ENCODE peak calls at places on chromosomes 2 and 18, in seven cellular contexts. P, N, R, U, M, T and C are unnamed samples.

GRCh38 chr2:218002792-218003191 is at the start of gene TNS1:
- DNase-seq in P (no peak), N (peak), R (no peak), U (no peak), M (peak), T (peak), C (no peak)

GRCh38 chr2:96918754-96919550 is 49.1 kb upstream of the SEMA4C start:
- DNase-seq in P (no peak), N (no peak), R (no peak), U (no peak), M (no peak), T (no peak), C (no peak)

GRCh38 chr2:186891219-186891621 is 42.2 kb upstream of the ZSWIM2 start:
- DNase-seq in P (no peak), N (peak), R (no peak), U (no peak), M (no peak), T (no peak), C (no peak)

GRCh38 chr18:26503382-26503781 is 45.0 kb downstream of the KCTD1 start:
- DNase-seq in P (no peak), N (no peak), R (no peak), U (no peak), M (no peak), T (no peak), C (no peak)

GRCh38 chr2:182816856-182817255 is 49.6 kb downstream of the FRZB start:
- DNase-seq in P (no peak), N (no peak), R (no peak), U (no peak), M (no peak), T (no peak), C (no peak)

GRCh38 chr2:28717339-28717758 is 34.3 kb upstream of the PPP1CB start:
- DNase-seq in P (no peak), N (peak), R (no peak), U (no peak), M (no peak), T (peak), C (no peak)

GRCh38 chr2:118668431-118669424 is 178.7 kb downstream of the EN1 start:
- DNase-seq in P (no peak), N (peak), R (no peak), U (no peak), M (peak), T (peak), C (no peak)

GRCh38 chr2:102063948-102064678 is 72.4 kb downstream of the IL1R2 start:
- DNase-seq in P (peak), N (peak), R (peak), U (no peak), M (peak), T (peak), C (no peak)

GRCh38 chr2:149100739-149101699 is 62.5 kb downstream of the LYPD6B start:
- DNase-seq in P (no peak), N (no peak), R (no peak), U (no peak), M (no peak), T (no peak), C (no peak)

GRCh38 chr2:45190481-45190880 is 181.2 kb upstream of the SIX2 start:
- DNase-seq in P (no peak), N (peak), R (no peak), U (no peak), M (no peak), T (no peak), C (no peak)

GRCh38 chr2:36965196-36965595 is 1.1 kb downstream of the STRN start:
- DNase-seq in P (no peak), N (peak), R (no peak), U (no peak), M (no peak), T (no peak), C (no peak)

GRCh38 chr2:161373939-161374338 is 42.2 kb upstream of the TBR1 start:
- DNase-seq in P (no peak), N (peak), R (no peak), U (no peak), M (no peak), T (no peak), C (no peak)

GRCh38 chr2:239014897-239015768 is 167.2 kb downstream of the TWIST2 start:
- DNase-seq in P (no peak), N (no peak), R (no peak), U (no peak), M (no peak), T (peak), C (no peak)

GRCh38 chr2:239273280-239274234 is 127.3 kb downstream of the HDAC4 start:
- DNase-seq in P (no peak), N (no peak), R (peak), U (no peak), M (no peak), T (peak), C (no peak)

GRCh38 chr2:230472619-230473018 is 56.6 kb downstream of the SP100 start:
- DNase-seq in P (no peak), N (peak), R (no peak), U (no peak), M (no peak), T (no peak), C (no peak)
- H3K27ac ChIP-seq in P (no peak), N (no peak), R (no peak), U (no peak), M (no peak), T (no peak), C (no peak)

GRCh38 chr18:79275461-79275860 is 120.3 kb upstream of the NFATC1 start:
- DNase-seq in P (no peak), N (no peak), R (no peak), U (no peak), M (no peak), T (no peak), C (no peak)
- H3K27ac ChIP-seq in P (no peak), N (no peak), R (no peak), U (no peak), M (no peak), T (no peak), C (no peak)

GRCh38 chr2:141392517-141393213 is 738.2 kb downstream of the LRP1B start:
- DNase-seq in P (no peak), N (peak), R (no peak), U (no peak), M (no peak), T (no peak), C (no peak)
- H3K27ac ChIP-seq in P (no peak), N (no peak), R (no peak), U (no peak), M (no peak), T (no peak), C (no peak)

GRCh38 chr2:49189512-49190225 is 35.4 kb upstream of the FSHR start:
- DNase-seq in P (no peak), N (no peak), R (no peak), U (no peak), M (no peak), T (no peak), C (no peak)
- H3K27ac ChIP-seq in P (no peak), N (no peak), R (no peak), U (no peak), M (no peak), T (no peak), C (no peak)

GRCh38 chr2:12605936-12606335 is 110.8 kb upstream of the TRIB2 start:
- DNase-seq in P (no peak), N (no peak), R (no peak), U (no peak), M (no peak), T (no peak), C (no peak)

GRCh38 chr2:12607971-12608370 is 108.8 kb upstream of the TRIB2 start:
- DNase-seq in P (no peak), N (no peak), R (no peak), U (no peak), M (no peak), T (no peak), C (no peak)

GRCh38 chr2:12605366-12605765 is 111.4 kb upstream of the TRIB2 start:
- DNase-seq in P (no peak), N (no peak), R (no peak), U (no peak), M (no peak), T (no peak), C (no peak)

GRCh38 chr2:12604248-12604801 is 112.4 kb upstream of the TRIB2 start:
- DNase-seq in P (no peak), N (no peak), R (no peak), U (no peak), M (no peak), T (no peak), C (no peak)

GRCh38 chr2:12606472-12607000 is 110.2 kb upstream of the TRIB2 start:
- DNase-seq in P (no peak), N (peak), R (no peak), U (no peak), M (peak), T (no peak), C (no peak)
- H3K27ac ChIP-seq in P (no peak), N (no peak), R (no peak), U (no peak), M (no peak), T (no peak), C (no peak)